ENCODE peak calls at places on chromosome 18, in four cellular contexts. Q is GM13977, W is astrocyte of the cerebellum, O is bronchial epithelial cell. Z is an unnamed sample.

GRCh38 chr18:9958861-9959399 is 45.1 kb downstream of the VAPA start:
- DNase-seq in Q (no peak), W (no peak), O (no peak), Z (no peak)

GRCh38 chr18:63299837-63300787 is 19.5 kb downstream of the BCL2 start:
- DNase-seq in Q (peak), W (no peak), O (no peak), Z (peak)

GRCh38 chr18:22848618-22849017 is 84.5 kb upstream of the RBBP8 start:
- DNase-seq in Q (no peak), W (peak), O (peak), Z (no peak)

GRCh38 chr18:10499230-10499629 is 26.6 kb upstream of the NAPG start:
- DNase-seq in Q (no peak), W (no peak), O (no peak), Z (no peak)

GRCh38 chr18:45874501-45875184 is 49.2 kb downstream of the SIGLEC15 start:
- DNase-seq in Q (peak), W (no peak), O (no peak), Z (peak)

GRCh38 chr18:24421831-24422230 is 4.6 kb upstream of the IMPACT start:
- DNase-seq in Q (no peak), W (no peak), O (no peak), Z (no peak)

GRCh38 chr18:8949206-8949605 is 153.3 kb upstream of the NDUFV2 start:
- DNase-seq in Q (no peak), W (no peak), O (no peak), Z (no peak)

GRCh38 chr18:2256577-2256976 is 314.7 kb downstream of the METTL4 start:
- DNase-seq in Q (no peak), W (no peak), O (no peak), Z (no peak)

GRCh38 chr18:56112013-56112749 is 524.2 kb upstream of the TCF4 start:
- DNase-seq in Q (peak), W (no peak), O (peak), Z (peak)

GRCh38 chr18:10474309-10474708 is 19.9 kb downstream of the APCDD1 start:
- DNase-seq in Q (no peak), W (no peak), O (no peak), Z (no peak)

GRCh38 chr18:741931-742512 is 29.6 kb upstream of the ENOSF1 start:
- DNase-seq in Q (peak), W (peak), O (peak), Z (peak)

GRCh38 chr18:6009751-6010150 is 114.4 kb upstream of the TMEM200C start:
- DNase-seq in Q (no peak), W (no peak), O (peak), Z (no peak)

GRCh38 chr18:35073186-35074105 is 32.2 kb downstream of the MAPRE2 start:
- DNase-seq in Q (no peak), W (no peak), O (peak), Z (no peak)

GRCh38 chr18:7749001-7749391 is 181.9 kb downstream of the PTPRM start:
- DNase-seq in Q (no peak), W (no peak), O (no peak), Z (no peak)

GRCh38 chr18:13216732-13217465 is 1.7 kb upstream of the LDLRAD4 start:
- DNase-seq in Q (peak), W (no peak), O (no peak), Z (peak)

GRCh38 chr18:68397241-68398035 is 317.5 kb downstream of the TMX3 start:
- DNase-seq in Q (no peak), W (peak), O (peak), Z (no peak)

GRCh38 chr18:37176307-37176934 is 347.5 kb downstream of the KIAA1328 start:
- DNase-seq in Q (no peak), W (no peak), O (peak), Z (no peak)

GRCh38 chr18:37483221-37483971 is 82.2 kb downstream of the CELF4 start:
- DNase-seq in Q (no peak), W (no peak), O (peak), Z (no peak)

GRCh38 chr18:41396211-41396610 is 558.8 kb upstream of the PIK3C3 start:
- DNase-seq in Q (no peak), W (no peak), O (no peak), Z (no peak)

DNA sequence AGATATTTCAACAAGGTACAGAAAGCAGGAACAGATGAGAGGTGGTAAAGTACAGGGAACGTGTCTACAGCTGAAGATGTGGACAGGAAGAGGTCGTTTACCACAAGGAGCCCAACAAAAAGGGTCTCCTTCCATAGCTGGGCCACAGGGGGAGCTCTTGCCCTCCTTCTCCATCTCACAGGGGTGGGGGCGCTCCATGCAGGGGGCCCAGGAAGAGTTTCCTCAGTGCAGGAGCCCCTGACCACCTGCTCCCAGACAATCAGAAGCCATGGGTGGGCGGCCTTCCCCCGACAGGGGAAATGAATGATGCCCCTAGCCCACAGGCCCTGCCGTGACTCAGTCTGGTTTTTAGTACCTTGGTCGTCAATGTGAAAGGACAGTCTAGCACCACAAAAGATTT is 163.6 kb upstream of the ZNF516 start:
- DNase-seq in Q (peak), W (no peak), O (no peak), Z (peak)
- TF ChIP-seq CTCF in Q (peak), W (peak), O (peak), Z (peak)

GRCh38 chr18:72843743-72844142 is 24.0 kb downstream of the NETO1 start:
- DNase-seq in Q (no peak), W (no peak), O (no peak), Z (no peak)
- TF ChIP-seq CTCF in Q (no peak), W (no peak), O (no peak), Z (no peak)

DNA sequence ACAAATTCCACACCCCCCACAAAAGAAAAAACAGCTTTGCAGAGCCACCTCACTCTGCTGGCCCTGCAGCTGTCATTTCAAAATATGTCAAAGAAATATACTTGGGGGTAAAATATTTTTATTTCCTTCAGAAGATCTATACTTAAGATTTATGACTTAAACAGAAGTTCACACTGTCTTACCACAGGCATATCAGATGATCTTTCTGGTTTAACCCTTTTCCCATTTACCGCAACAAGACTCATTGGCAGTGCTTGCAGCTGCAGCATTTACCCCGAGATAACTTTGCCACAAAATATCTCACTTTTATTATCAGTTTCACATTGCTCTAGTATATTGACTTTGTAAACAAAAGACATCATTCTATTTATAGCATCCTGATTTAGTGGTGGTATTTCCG is 21.6 kb upstream of the SLC35G4 start:
- DNase-seq in Q (no peak), W (no peak), O (no peak), Z (no peak)
- TF ChIP-seq CTCF in Q (no peak), W (no peak), O (no peak), Z (no peak)

GRCh38 chr18:75141734-75142133 is 67.2 kb downstream of the PTGR3 start:
- DNase-seq in Q (no peak), W (no peak), O (no peak), Z (no peak)
- TF ChIP-seq CTCF in Q (no peak), W (no peak), O (no peak), Z (no peak)